ENCODE peak calls at places on chromosomes 7 and 10, in ten cellular contexts. I is NCI-H2081 treated with DMSO at 0.1 percent for 48 hours; K is lung; C is fibroblast of mammary gland; Y is activated CD4-positive, alpha-beta T cell treated with anti-CD3 and anti-CD28 coated beads for 48 hours; Z is non-pigmented ciliary epithelial cell; T is cardiac fibroblast; W is NCI-H1930; R is cardiac muscle cell; E is stimulated activated CD8-positive, alpha-beta memory T cell treated with anti-CD3 and anti-CD28 coated beads, Interleukin-2, amount 100 ng/mL, for 48 hours. B is an unnamed sample.

GRCh38 chr10:120945182-120945581 is 94.0 kb downstream of the WDR11 start:
- DNase-seq in T (no peak), C (no peak), Z (no peak), I (no peak), K (no peak), R (no peak), E (no peak), W (no peak), Y (no peak), B (no peak)

GRCh38 chr10:103855424-103855823 is at the start of gene SH3PXD2A:
- DNase-seq in E (no peak), Z (no peak), C (no peak), R (peak), I (no peak), T (peak), Y (peak), W (peak), K (no peak), B (no peak)

GRCh38 chr7:127021857-127022256 is 230.9 kb downstream of the GRM8 start:
- DNase-seq in C (no peak), T (no peak), I (no peak), W (no peak), Z (no peak), R (no peak), K (no peak), Y (no peak), E (no peak), B (no peak)

GRCh38 chr10:117631276-117632151 is 89.0 kb downstream of the EMX2 start:
- DNase-seq in I (no peak), C (no peak), Y (no peak), T (no peak), W (no peak), K (no peak), Z (no peak), E (no peak), R (no peak), B (no peak)

GRCh38 chr10:15587271-15587670 is 132.5 kb downstream of the ITGA8 start:
- DNase-seq in Z (no peak), T (no peak), K (no peak), Y (no peak), E (no peak), C (no peak), W (no peak), R (no peak), I (no peak), B (no peak)

GRCh38 chr7:107035446-107035845 is 9.1 kb upstream of the PRKAR2B start:
- DNase-seq in Z (peak), E (no peak), R (peak), W (no peak), Y (no peak), I (no peak), K (no peak), C (peak), T (peak), B (peak)

GRCh38 chr10:119149723-119150122 is 15.8 kb downstream of the SFXN4 start:
- DNase-seq in I (no peak), C (no peak), W (no peak), Z (no peak), T (no peak), K (no peak), E (no peak), Y (no peak), R (no peak), B (no peak)

GRCh38 chr10:75693453-75693852 is 262.0 kb downstream of the LRMDA start:
- DNase-seq in C (no peak), W (no peak), Z (no peak), E (no peak), K (no peak), I (no peak), R (no peak), Y (no peak), T (no peak), B (no peak)

GRCh38 chr10:60917331-60918280 is 26.4 kb downstream of the RHOBTB1 start:
- DNase-seq in Z (no peak), E (no peak), I (no peak), Y (no peak), T (no peak), C (peak), W (no peak), R (no peak), K (no peak), B (no peak)

GRCh38 chr10:117884592-117884991 is 162.1 kb downstream of the RAB11FIP2 start:
- DNase-seq in C (no peak), E (no peak), Y (no peak), I (no peak), W (no peak), K (no peak), R (no peak), T (no peak), Z (no peak), B (no peak)

GRCh38 chr10:28177944-28178637 is 124.8 kb downstream of the MPP7 start:
- DNase-seq in T (peak), R (no peak), C (peak), Y (peak), K (no peak), Z (peak), W (no peak), I (no peak), E (no peak), B (no peak)

GRCh38 chr10:124997791-124998623 is 56.1 kb downstream of the ZRANB1 start:
- DNase-seq in I (no peak), C (no peak), T (no peak), Y (no peak), W (no peak), R (no peak), E (no peak), Z (no peak), K (no peak), B (no peak)

GRCh38 chr7:24877790-24878311 is 102.1 kb downstream of the OSBPL3 start:
- DNase-seq in I (no peak), C (peak), T (peak), Y (peak), R (no peak), K (no peak), W (no peak), E (no peak), Z (no peak), B (no peak)

GRCh38 chr10:75492151-75492550 is 60.7 kb downstream of the LRMDA start:
- DNase-seq in E (no peak), C (no peak), W (no peak), R (peak), Y (no peak), T (peak), K (no peak), I (no peak), Z (no peak), B (no peak)